ENCODE peak calls at places on chromosomes 2 and 18, in four cellular contexts. M, Q, N and P are unnamed samples. For H3K4me1, the result is how much of the 10 kb centered on the place peaks cover.

GRCh38 chr2:135819211-135819610 is 17.8 kb downstream of the LCT start:
- DNase-seq in M (no peak), Q (peak), N (peak), P (no peak)

GRCh38 chr2:54701029-54701428 is 22.4 kb upstream of the EML6 start:
- DNase-seq in M (no peak), Q (peak), N (no peak), P (no peak)

GRCh38 chr2:39234754-39235153 is 9.0 kb downstream of the CDKL4 start:
- DNase-seq in N (peak), Q (peak), M (no peak), P (no peak)

GRCh38 chr2:232838406-232838874 is 31.6 kb upstream of the SNORC start:
- DNase-seq in Q (peak), M (no peak), N (peak), P (no peak)

GRCh38 chr2:15800489-15801329 is 139.6 kb upstream of the MYCN start:
- DNase-seq in Q (no peak), N (peak), M (no peak), P (no peak)

GRCh38 chr2:2919026-2919425 is 458.6 kb downstream of the EIPR1 start:
- DNase-seq in M (no peak), N (no peak), Q (no peak), P (no peak)

GRCh38 chr2:240401308-240401707 is 34.2 kb upstream of the GPC1 start:
- DNase-seq in N (no peak), Q (no peak), M (peak), P (no peak)

GRCh38 chr18:48947102-48947501 is 3.7 kb downstream of the SMAD7 start:
- DNase-seq in N (no peak), Q (no peak), M (no peak), P (no peak)

GRCh38 chr2:234747032-234747431 is 204.8 kb upstream of the SH3BP4 start:
- DNase-seq in Q (peak), M (no peak), N (no peak), P (no peak)

GRCh38 chr2:232772540-232772939 is 3.8 kb downstream of the KCNJ13 start:
- DNase-seq in M (no peak), Q (no peak), N (no peak), P (no peak)

GRCh38 chr2:10221443-10221842 is 81.3 kb upstream of the HPCAL1 start:
- DNase-seq in N (no peak), Q (no peak), M (no peak), P (no peak)

GRCh38 chr2:190266314-190266713 is 53.3 kb downstream of the HIBCH start:
- DNase-seq in Q (no peak), N (no peak), M (no peak), P (no peak)

GRCh38 chr2:240169486-240170353 is 29.3 kb upstream of the OTOS start:
- DNase-seq in M (no peak), Q (no peak), N (no peak), P (no peak)

GRCh38 chr2:157792345-157793052 is 83.6 kb downstream of the ACVR1 start:
- DNase-seq in M (no peak), N (no peak), Q (peak), P (peak)

GRCh38 chr2:20222769-20223344 is 2.1 kb downstream of the SDC1 start:
- DNase-seq in Q (no peak), N (no peak), M (no peak), P (no peak)

GRCh38 chr2:47309952-47310800 is 92.8 kb upstream of the MSH2 start:
- DNase-seq in Q (peak), N (peak), M (no peak), P (no peak)

GRCh38 chr2:218659988-218660358 is 490 bp downstream of the BCS1L start:
- DNase-seq in M (no peak), N (no peak), Q (no peak), P (no peak)

GRCh38 chr2:240142256-240142775 is 1.9 kb upstream of the OTOS start:
- DNase-seq in Q (no peak), M (no peak), N (no peak), P (no peak)

GRCh38 chr2:177622516-177622915 is 229.9 kb downstream of the AGPS start:
- DNase-seq in N (peak), Q (no peak), M (no peak), P (no peak)

GRCh38 chr2:217837001-217837491 is 165.7 kb downstream of the TNS1 start:
- DNase-seq in N (peak), M (peak), Q (no peak), P (peak)

GRCh38 chr18:78768655-78769501 is 210.7 kb upstream of the SALL3 start:
- DNase-seq in Q (no peak), N (no peak), M (no peak), P (no peak)

GRCh38 chr2:5766051-5766450 is 73.9 kb downstream of the SOX11 start:
- DNase-seq in N (no peak), M (no peak), Q (peak), P (no peak)

GRCh38 chr2:112686348-112687217 is 34.2 kb upstream of the NT5DC4 start:
- DNase-seq in M (no peak), Q (no peak), N (no peak), P (no peak)

GRCh38 chr18:57753063-57753462 is 50.1 kb downstream of the ATP8B1 start:
- DNase-seq in M (no peak), N (no peak), Q (no peak), P (no peak)

GRCh38 chr18:57749604-57749970 is 53.5 kb downstream of the ATP8B1 start:
- DNase-seq in N (no peak), M (no peak), Q (no peak), P (no peak)

GRCh38 chr18:57754577-57755330 is 48.4 kb downstream of the ATP8B1 start:
- DNase-seq in Q (no peak), N (no peak), M (no peak), P (no peak)

GRCh38 chr18:57759650-57760049 is 43.5 kb downstream of the ATP8B1 start:
- DNase-seq in N (no peak), M (no peak), Q (no peak), P (no peak)

GRCh38 chr18:57755473-57756067 is 47.5 kb downstream of the ATP8B1 start:
- DNase-seq in Q (no peak), N (no peak), M (no peak), P (peak)
- H3K4me1 ChIP-seq in Q (under half), N (under half), M (under half), P (under half)

DNA sequence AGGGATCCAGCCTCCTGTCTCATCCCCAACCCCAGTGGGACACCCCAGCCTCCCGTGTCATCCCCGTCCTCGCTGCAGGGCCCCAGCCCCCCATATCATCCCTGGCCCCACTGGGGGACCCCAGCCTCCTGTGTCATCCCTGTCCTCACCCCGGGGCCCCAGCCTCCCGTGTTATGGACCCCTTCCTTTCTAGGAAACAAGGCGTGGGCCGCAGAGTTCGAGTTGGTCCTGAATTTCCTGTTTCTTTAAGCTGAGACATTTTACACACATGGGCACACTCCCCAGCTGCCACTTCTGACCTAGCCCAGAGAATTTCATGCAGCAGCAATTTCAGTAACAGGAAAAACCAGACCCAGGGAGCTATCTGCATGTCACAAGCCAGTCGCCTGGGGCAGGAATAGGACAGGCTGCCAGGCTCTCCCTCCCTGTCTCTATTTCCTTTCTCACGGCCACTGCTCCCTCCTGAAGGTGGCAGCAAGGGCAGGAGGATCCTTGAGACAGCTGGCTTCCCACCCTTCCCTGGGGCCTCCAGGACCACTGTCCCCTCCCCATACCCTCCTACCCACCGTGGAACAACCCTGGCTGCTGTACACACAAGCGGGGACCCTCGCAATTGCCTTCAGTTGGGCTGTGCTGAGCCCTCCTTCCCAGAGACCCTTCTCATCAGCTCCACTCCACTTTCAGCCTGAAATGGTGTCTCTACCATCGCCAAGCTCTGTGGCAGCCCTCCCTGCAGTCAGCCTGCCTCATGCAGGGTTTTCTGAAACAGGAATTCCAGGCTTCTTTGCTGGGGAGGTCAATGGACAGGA is 141.9 kb upstream of the ID2 start:
- DNase-seq in Q (no peak), M (no peak), N (no peak), P (no peak)
- TF ChIP-seq CTCF in Q (no peak), M (no peak), N (peak), P (no peak)

DNA sequence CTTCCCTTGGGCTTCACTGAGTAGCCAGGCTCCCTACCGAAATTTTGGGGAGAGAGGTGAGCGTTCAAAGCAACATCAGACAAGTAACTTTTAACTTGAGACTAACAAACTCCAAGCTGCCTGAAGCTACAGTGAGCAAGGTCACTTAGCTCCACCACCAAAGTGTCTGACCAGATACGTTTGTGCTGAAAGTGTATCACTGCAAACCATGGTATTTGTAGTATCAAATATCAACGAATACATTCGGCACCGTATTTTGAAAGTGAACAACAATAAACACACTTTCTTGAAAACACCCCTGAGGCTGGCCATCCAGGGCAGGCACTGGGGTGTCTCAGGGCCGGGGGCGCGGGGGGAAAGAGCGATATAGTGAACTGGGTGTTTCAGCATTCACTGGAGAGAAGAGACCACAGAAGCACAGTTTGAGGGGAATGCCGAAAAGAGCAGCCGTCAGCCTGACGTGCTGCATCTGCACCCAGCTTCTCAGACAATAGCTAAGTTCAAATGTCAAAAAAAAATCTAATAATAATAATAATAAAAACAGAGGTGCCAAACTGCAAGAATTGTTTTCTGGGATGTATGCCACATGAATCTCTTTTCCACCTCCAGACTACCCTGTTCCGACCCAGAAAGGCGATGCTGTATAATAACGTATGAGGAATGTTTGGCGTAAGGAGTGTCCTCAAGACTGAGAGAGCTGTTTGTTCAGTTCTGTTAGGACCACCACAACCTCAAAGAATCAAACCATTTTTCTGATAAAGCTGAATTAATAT is 7.5 kb upstream of the POU3F3 start:
- DNase-seq in N (no peak), Q (no peak), M (no peak), P (no peak)
- H3K4me1 ChIP-seq in N (under half), Q (under half), M (under half), P (under half)

DNA sequence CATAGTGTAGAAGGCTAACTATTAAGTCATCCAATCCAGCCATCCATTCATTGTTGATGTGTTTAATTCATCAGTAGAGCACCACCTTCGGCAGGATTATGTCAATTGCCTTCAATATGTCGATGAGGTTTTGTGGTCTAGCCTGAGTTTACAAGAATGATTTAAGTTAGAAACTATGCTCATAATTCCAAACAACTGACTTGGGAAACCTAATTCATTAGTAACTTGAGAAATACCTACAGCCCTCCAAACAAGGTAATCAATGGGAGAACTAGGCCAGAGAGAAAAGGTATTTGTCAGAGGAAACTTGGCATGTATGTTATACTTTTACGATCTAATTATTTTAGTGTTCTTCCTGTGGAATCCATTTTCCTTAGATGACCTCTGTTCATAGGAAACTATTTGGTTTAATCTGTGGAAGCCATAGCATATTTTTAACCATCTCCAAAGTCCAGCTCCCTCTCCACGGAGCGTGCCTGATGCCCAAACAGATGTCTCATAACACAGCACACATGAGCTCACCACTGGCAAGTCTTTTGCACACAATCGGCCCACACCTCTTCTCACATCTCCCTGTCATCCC is 148.5 kb downstream of the GFPT1 start:
- DNase-seq in M (no peak), N (no peak), Q (peak), P (no peak)
- TF ChIP-seq CTCF in M (no peak), N (no peak), Q (no peak), P (no peak)